ENCODE peak calls at places on chromosomes 11 and 22, in four cellular contexts. M is fibroblast of lung, O is DND-41, T is MM.1S. J is an unnamed sample.

GRCh38 chr22:28822930-28823481 is 22.6 kb upstream of the XBP1 start:
- DNase-seq in M (no peak), O (peak), T (peak), J (peak)

GRCh38 chr22:29700949-29701927 is 18.6 kb upstream of the CABP7 start:
- DNase-seq in M (no peak), O (no peak), T (no peak), J (no peak)

GRCh38 chr11:44301856-44302231 is 8.1 kb downstream of the ALX4 start:
- DNase-seq in M (no peak), O (no peak), T (no peak), J (no peak)

GRCh38 chr11:79959318-79959717 is 518.5 kb upstream of the TENM4 start:
- DNase-seq in M (no peak), O (no peak), T (no peak), J (no peak)

GRCh38 chr11:14317659-14318325 is 41.2 kb downstream of the RRAS2 start:
- DNase-seq in M (no peak), O (no peak), T (no peak), J (no peak)

GRCh38 chr11:2580444-2581050 is 119.2 kb downstream of the KCNQ1OT1 start:
- DNase-seq in M (no peak), O (peak), T (no peak), J (peak)

GRCh38 chr11:46369458-46370152 is 11.9 kb upstream of the MDK start:
- DNase-seq in M (peak), O (peak), T (peak), J (peak)

GRCh38 chr11:46718155-46719019 is 626 bp upstream of the F2 start:
- DNase-seq in M (peak), O (no peak), T (no peak), J (no peak)

GRCh38 chr22:19789406-19789805 is 28.8 kb downstream of the TBX1 start:
- DNase-seq in M (no peak), O (no peak), T (no peak), J (peak)

GRCh38 chr22:45069925-45070324 is 60.1 kb upstream of the PHF21B start:
- DNase-seq in M (no peak), O (no peak), T (no peak), J (no peak)

GRCh38 chr11:60948251-60948650 is 3.7 kb downstream of the SLC15A3 start:
- DNase-seq in M (no peak), O (no peak), T (no peak), J (no peak)

GRCh38 chr22:27100323-27100722 is 442.9 kb downstream of the MIAT start:
- DNase-seq in M (no peak), O (no peak), T (no peak), J (no peak)

GRCh38 chr11:27216268-27217149 is 146.5 kb downstream of the CCDC34 start:
- DNase-seq in M (peak), O (no peak), T (no peak), J (peak)

GRCh38 chr11:130088909-130089668 is 19.4 kb downstream of the APLP2 start:
- DNase-seq in M (no peak), O (no peak), T (no peak), J (no peak)

GRCh38 chr11:44049832-44050231 is 2.1 kb downstream of the ACCSL start:
- DNase-seq in M (no peak), O (no peak), T (no peak), J (no peak)

GRCh38 chr11:73168925-73169579 is 26.9 kb upstream of the FCHSD2 start:
- DNase-seq in M (no peak), O (no peak), T (no peak), J (peak)

GRCh38 chr22:22922954-22923319 is 35.3 kb downstream of the IGLL5 start:
- DNase-seq in M (no peak), O (no peak), T (no peak), J (peak)
- TF ChIP-seq CTCF in M (no peak), O (no peak), T (no peak), J (no peak)

DNA sequence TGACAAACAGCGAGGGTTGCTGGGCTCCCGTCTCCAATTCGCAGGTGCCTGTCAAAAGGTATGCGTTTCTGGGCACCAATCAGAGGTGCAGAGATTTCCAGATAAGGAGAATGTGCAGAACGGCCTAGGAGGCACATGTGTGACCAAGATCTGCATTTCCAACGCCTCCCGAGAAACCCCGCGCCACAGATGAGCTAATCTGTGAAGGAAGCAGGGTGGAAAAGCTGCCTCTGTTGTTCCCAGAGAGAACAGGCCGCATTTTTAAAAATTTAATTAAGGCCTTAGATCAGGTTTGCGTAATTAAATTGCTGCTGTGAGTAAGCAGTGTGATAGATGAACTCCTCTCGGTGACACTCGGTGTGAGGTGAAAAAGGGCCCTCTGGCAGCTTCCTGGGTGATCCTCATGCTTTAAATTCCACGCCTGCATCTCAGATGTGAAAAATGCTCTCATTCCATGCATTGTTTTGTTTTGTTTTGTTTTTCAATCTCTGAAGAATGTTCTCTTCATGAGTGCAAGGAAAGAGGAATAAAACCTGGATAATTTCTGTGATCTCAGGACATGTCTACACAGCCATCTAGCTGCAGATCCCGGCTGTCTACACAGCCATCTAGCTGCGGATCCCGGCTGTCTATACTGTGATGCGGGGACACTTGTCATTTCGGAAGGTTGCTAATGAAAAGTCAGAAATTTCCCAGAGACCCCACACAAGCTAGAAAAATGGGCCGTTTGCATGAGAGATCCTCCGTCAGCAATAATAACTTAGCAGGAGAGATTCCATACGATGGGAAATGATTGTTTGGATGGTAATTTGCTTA is 1398.9 kb downstream of the BRD1 start:
- DNase-seq in M (no peak), O (no peak), T (no peak), J (no peak)
- H3K9ac ChIP-seq in M (no peak), O (no peak), T (no peak), J (no peak)

GRCh38 chr22:22099833-22100812 is 117.5 kb upstream of the TOP3B start:
- DNase-seq in M (no peak), O (no peak), T (peak), J (no peak)
- TF ChIP-seq CTCF in M (peak), O (peak), T (peak), J (no peak)

DNA sequence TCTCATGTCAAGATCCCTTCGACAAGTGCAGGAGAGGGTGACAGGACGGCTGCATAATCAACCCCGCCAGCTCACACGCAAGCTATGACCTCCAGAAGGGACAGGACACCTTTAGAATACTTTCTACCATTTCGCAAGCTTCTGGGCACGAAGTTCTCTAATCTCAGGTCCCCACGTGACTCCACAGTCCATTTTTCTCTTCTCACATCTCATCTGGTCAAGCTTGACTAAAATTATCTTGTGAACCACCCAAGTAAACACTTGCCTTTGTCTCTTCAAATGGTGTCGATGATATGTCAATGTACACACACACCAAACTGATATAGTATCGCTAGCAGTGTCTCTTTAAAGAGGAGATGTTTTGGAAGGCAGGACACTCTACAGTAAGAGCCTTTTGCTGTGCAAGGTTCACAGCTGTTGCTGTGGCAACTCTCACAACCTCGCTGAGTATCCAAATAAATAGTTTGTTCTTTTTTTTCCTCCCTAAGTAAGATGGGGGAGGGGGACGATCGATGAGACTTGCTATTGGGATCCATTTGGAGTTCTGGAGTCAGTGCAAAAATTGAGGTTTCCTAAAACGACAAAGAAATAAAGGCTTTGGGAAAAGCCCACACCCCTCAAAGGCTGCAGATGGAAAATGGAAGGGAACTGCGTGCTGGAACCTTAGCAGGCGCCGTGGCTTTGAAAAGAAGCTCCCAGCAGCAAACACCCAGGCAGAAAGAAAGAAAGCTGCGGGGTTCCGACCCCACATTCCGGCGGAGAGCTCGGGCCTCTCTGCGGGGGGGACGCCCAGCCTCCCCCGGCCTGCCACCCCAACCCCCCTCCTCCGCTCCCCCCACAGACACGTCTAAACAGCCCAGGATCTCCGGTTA is 215.4 kb upstream of the UBASH3B start:
- DNase-seq in M (peak), O (no peak), T (no peak), J (no peak)
- H3K9ac ChIP-seq in M (peak), O (no peak), T (no peak), J (no peak)

GRCh38 chr11:75456596-75456995 is 23.6 kb upstream of the KLHL35 start:
- DNase-seq in M (no peak), O (no peak), T (no peak), J (no peak)

GRCh38 chr11:75450236-75450635 is 17.2 kb upstream of the KLHL35 start:
- DNase-seq in M (no peak), O (no peak), T (no peak), J (no peak)

GRCh38 chr11:75450826-75451783 is 18.1 kb upstream of the KLHL35 start:
- DNase-seq in M (no peak), O (peak), T (no peak), J (no peak)

GRCh38 chr11:75454987-75455386 is 22.0 kb upstream of the KLHL35 start:
- DNase-seq in M (no peak), O (no peak), T (no peak), J (no peak)

GRCh38 chr11:75453916-75454655 is 21.1 kb upstream of the KLHL35 start:
- DNase-seq in M (peak), O (no peak), T (no peak), J (no peak)
- TF ChIP-seq CTCF in M (no peak), O (no peak), T (no peak), J (no peak)

DNA sequence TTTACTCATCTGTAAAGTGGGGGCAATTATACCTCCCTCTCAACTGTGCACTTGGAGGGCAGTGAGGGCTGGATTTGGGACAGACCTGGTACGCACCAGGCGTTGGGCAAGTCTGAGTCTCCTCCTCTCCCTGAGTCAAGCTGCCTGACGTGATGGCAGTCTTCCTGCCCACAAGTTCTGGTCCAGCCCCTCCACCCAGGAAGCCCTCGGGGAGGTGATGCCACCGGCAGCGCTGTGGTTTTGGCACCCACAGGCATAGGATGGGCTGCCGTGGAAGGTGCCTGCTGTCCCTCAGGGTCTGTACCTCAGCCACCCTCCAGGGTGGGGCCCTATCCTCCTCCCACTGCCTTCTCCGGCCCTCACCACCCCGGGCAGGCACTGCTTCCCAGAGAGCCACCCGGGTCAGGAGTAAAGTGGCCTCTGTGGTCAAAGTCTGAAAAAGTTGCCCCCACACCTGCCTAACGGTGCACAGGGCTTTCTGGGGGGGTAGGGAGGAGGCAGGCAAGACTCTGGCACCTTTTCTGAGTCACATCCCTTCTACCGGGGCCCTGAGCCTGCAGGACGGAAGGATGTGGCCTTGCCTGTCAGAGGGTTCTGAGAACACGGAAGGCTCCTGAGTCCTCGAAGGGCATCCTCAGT is 6.5 kb upstream of the APOBEC3H start:
- DNase-seq in M (no peak), O (peak), T (no peak), J (peak)
- H3K9ac ChIP-seq in M (no peak), O (no peak), T (no peak), J (no peak)

GRCh38 chr11:87463486-87464102 is 425.9 kb downstream of the TMEM135 start:
- DNase-seq in M (peak), O (no peak), T (peak), J (no peak)
- TF ChIP-seq CTCF in M (peak), O (peak), T (peak), J (no peak)

DNA sequence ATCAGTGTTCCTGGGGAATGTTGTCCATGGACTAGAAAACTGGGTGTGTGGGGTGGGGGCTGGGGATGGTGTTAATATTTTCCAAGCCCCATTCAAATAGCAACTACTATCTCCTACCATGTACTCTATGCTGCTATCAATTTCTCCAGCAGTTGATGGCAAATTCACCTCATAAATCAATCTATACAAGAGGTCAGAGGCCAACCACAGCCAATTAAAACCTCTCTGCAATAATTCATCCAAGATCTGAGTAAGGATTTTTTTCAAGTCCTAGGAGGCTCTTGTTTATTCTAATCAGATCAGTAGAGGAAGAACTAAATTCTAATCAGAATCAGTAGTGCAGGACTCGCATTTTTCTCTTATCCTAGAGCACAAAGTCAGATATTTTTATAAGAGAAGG is 73.4 kb upstream of the WT1 start:
- DNase-seq in M (no peak), O (no peak), T (no peak), J (no peak)
- H3K9ac ChIP-seq in M (no peak), O (no peak), T (no peak), J (no peak)

GRCh38 chr22:22348127-22348814 is 103.7 kb downstream of the VPREB1 start:
- DNase-seq in M (no peak), O (peak), T (peak), J (no peak)
- TF ChIP-seq CTCF in M (no peak), O (peak), T (peak), J (no peak)